ENCODE peak calls at places on chromosomes 11 and 22, in six cellular contexts. U is psoas muscle, L is coronary artery, B is fibroblast of lung, S is keratinocyte, Z is hepatocyte. C is an unnamed sample.

GRCh38 chr11:120259988-120260565 is 20.1 kb downstream of the POU2F3 start:
- DNase-seq in U (no peak), L (no peak), B (no peak), S (no peak), Z (no peak), C (no peak)

GRCh38 chr22:29003975-29004646 is 57.5 kb downstream of the C22orf31 start:
- DNase-seq in U (peak), L (no peak), B (no peak), S (no peak), Z (no peak), C (no peak)

GRCh38 chr22:42662114-42663021 is 13.2 kb upstream of the CYB5R3 start:
- DNase-seq in U (peak), L (peak), B (peak), S (no peak), Z (peak), C (peak)

GRCh38 chr22:22787805-22788459 is 99.7 kb upstream of the IGLL5 start:
- DNase-seq in U (peak), L (no peak), B (peak), S (no peak), Z (peak), C (no peak)

GRCh38 chr11:30342736-30343166 is 19.8 kb downstream of the ARL14EP start:
- DNase-seq in U (no peak), L (no peak), B (no peak), S (no peak), Z (no peak), C (no peak)

GRCh38 chr11:105265859-105266258 is 126.3 kb upstream of the CARD18 start:
- DNase-seq in U (no peak), L (no peak), B (peak), S (peak), Z (no peak), C (no peak)

GRCh38 chr11:116333193-116333592 is 439.6 kb downstream of the BUD13 start:
- DNase-seq in U (no peak), L (no peak), B (peak), S (peak), Z (no peak), C (no peak)

GRCh38 chr11:12692238-12693074 is 18.2 kb downstream of the TEAD1 start:
- DNase-seq in U (peak), L (peak), B (peak), S (no peak), Z (peak), C (peak)

GRCh38 chr11:44596541-44597276 is 31.2 kb downstream of the CD82 start:
- DNase-seq in U (no peak), L (no peak), B (peak), S (no peak), Z (no peak), C (no peak)

GRCh38 chr22:40498454-40499186 is 128.2 kb downstream of the SGSM3 start:
- DNase-seq in U (no peak), L (no peak), B (peak), S (peak), Z (peak), C (no peak)

GRCh38 chr11:125123947-125124633 is 12.7 kb upstream of the TMEM218 start:
- DNase-seq in U (peak), L (no peak), B (peak), S (peak), Z (peak), C (peak)

GRCh38 chr11:19827399-19828135 is 114.9 kb downstream of the NAV2 start:
- DNase-seq in U (no peak), L (no peak), B (no peak), S (no peak), Z (no peak), C (no peak)

GRCh38 chr11:62392944-62393628 is 25.7 kb upstream of the SCGB1A1 start:
- DNase-seq in U (no peak), L (no peak), B (no peak), S (no peak), Z (peak), C (peak)

GRCh38 chr11:63917685-63918523 is 940 bp upstream of the RCOR2 start:
- DNase-seq in U (peak), L (peak), B (no peak), S (no peak), Z (peak), C (peak)

GRCh38 chr11:45374632-45375031 is 88.5 kb upstream of the SYT13 start:
- DNase-seq in U (no peak), L (no peak), B (no peak), S (no peak), Z (no peak), C (no peak)

GRCh38 chr11:36540998-36541397 is 26.8 kb upstream of the RAG1 start:
- DNase-seq in U (peak), L (no peak), B (peak), S (no peak), Z (peak), C (no peak)
- TF ChIP-seq CTCF in U (peak), L (no peak), B (peak), S (peak), Z (peak), C (no peak)

GRCh38 chr11:76702378-76703128 is 32.0 kb upstream of the LRRC32 start:
- DNase-seq in U (no peak), L (no peak), B (no peak), S (no peak), Z (no peak), C (no peak)
- H3K27ac ChIP-seq in U (no peak), L (no peak), B (no peak), S (no peak), Z (no peak), C (no peak)

GRCh38 chr22:46002757-46003270 is 25.9 kb upstream of the WNT7B start:
- DNase-seq in U (peak), L (no peak), B (peak), S (no peak), Z (no peak), C (peak)
- TF ChIP-seq CTCF in U (no peak), L (no peak), B (no peak), S (no peak), Z (no peak), C (no peak)

GRCh38 chr22:32803020-32803758 is 1.7 kb downstream of the TIMP3 start:
- DNase-seq in U (no peak), L (no peak), B (peak), S (peak), Z (no peak), C (no peak)
- H3K27ac ChIP-seq in U (peak), L (peak), B (peak), S (peak), Z (peak), C (peak)